ENCODE peak calls at places on chromosome 5, in six cellular contexts. F, H, I, E, W and U are unnamed samples.

GRCh38 chr5:128586848-128587247 is 48.8 kb upstream of the FBN2 start:
- DNase-seq in W (no peak), H (peak; percentile 43), F (no peak), I (no peak), E (no peak), U (no peak)

GRCh38 chr5:176530983-176531901 is 6.0 kb downstream of the RNF44 start:
- DNase-seq in I (no peak), W (no peak), H (peak; percentile 74), E (no peak), F (no peak), U (no peak)

GRCh38 chr5:19625562-19625961 is 362.4 kb downstream of the CDH18 start:
- DNase-seq in W (no peak), H (no peak), I (no peak), E (no peak), F (no peak), U (no peak)

GRCh38 chr5:119537704-119538103 is 85.4 kb downstream of the HSD17B4 start:
- DNase-seq in H (peak; percentile 3), F (peak; percentile 1), E (peak; percentile 13), I (peak; percentile 48), W (no peak), U (peak; percentile 3)

GRCh38 chr5:172491481-172491880 is 37.2 kb upstream of the SH3PXD2B start:
- DNase-seq in I (no peak), W (no peak), E (no peak), F (no peak), H (no peak), U (no peak)

GRCh38 chr5:158538506-158539074 is 561.1 kb downstream of the EBF1 start:
- DNase-seq in W (no peak), F (peak; percentile 5), I (peak; percentile 70), E (no peak), H (no peak), U (no peak)

GRCh38 chr5:126490167-126490937 is 67.1 kb downstream of the GRAMD2B start:
- DNase-seq in W (peak; percentile 26), I (peak; percentile 52), F (no peak), H (no peak), E (no peak), U (no peak)

GRCh38 chr5:51644976-51645375 is 261.7 kb downstream of the ISL1 start:
- DNase-seq in W (no peak), F (no peak), E (no peak), H (no peak), I (no peak), U (no peak)

GRCh38 chr5:1101991-1102713 is 9.7 kb downstream of the SLC12A7 start:
- DNase-seq in F (no peak), H (peak; percentile 18), E (peak; percentile 61), I (peak; percentile 94), W (peak; percentile 80), U (no peak)

GRCh38 chr5:177367981-177368960 is 10.5 kb downstream of the RGS14 start:
- DNase-seq in E (no peak), H (no peak), W (no peak), F (no peak), I (no peak), U (no peak)

GRCh38 chr5:161077895-161078566 is 226.0 kb upstream of the ATP10B start:
- DNase-seq in E (no peak), W (no peak), F (no peak), H (no peak), I (no peak), U (no peak)

GRCh38 chr5:52282647-52283046 is 505.1 kb upstream of the ITGA1 start:
- DNase-seq in F (no peak), H (no peak), E (no peak), I (no peak), W (no peak), U (no peak)

GRCh38 chr5:109844148-109844547 is 154.4 kb downstream of the MAN2A1 start:
- DNase-seq in E (no peak), H (peak; percentile 28), W (no peak), F (no peak), I (no peak), U (no peak)

GRCh38 chr5:65835191-65835590 is 91.2 kb upstream of the ERBIN start:
- DNase-seq in H (peak; percentile 43), F (no peak), W (no peak), E (no peak), I (no peak), U (no peak)

GRCh38 chr5:154194348-154195329 is 4.1 kb downstream of the GALNT10 start:
- DNase-seq in E (no peak), I (peak; percentile 89), H (peak; percentile 73), F (no peak), W (no peak), U (no peak)

GRCh38 chr5:91383956-91384300 is 811 bp upstream of the ARRDC3 start:
- DNase-seq in H (no peak), F (no peak), W (peak; percentile 23), E (no peak), I (peak; percentile 62), U (no peak)

GRCh38 chr5:145244788-145245187 is 590.4 kb downstream of the PRELID2 start:
- DNase-seq in I (no peak), W (no peak), E (no peak), H (peak; percentile 66), F (no peak), U (no peak)

GRCh38 chr5:12322042-12322441 is 417.8 kb upstream of the CTNND2 start:
- DNase-seq in I (peak; percentile 73), H (no peak), W (no peak), F (peak; percentile 33), E (no peak), U (no peak)
- H3K4me3 ChIP-seq in I (no peak overlapping the region), H (no peak overlapping the region), W (no peak overlapping the region), F (no peak overlapping the region), E (no peak overlapping the region), U (no peak overlapping the region)

GRCh38 chr5:140367631-140368013 is 7.6 kb downstream of the SLC4A9 start:
- DNase-seq in F (no peak), W (no peak), E (no peak), I (no peak), H (no peak), U (no peak)
- H2BK120ac ChIP-seq in F (no peak overlapping the region), W (no peak overlapping the region), E (no peak overlapping the region), I (no peak overlapping the region), H (no peak overlapping the region), U (no peak overlapping the region)

GRCh38 chr5:10484774-10485141 is 43.1 kb downstream of the ROPN1L start:
- DNase-seq in W (no peak), I (no peak), F (no peak), H (no peak), E (no peak), U (no peak)

GRCh38 chr5:10488144-10488543 is 46.5 kb downstream of the ROPN1L start:
- DNase-seq in E (no peak), H (no peak), W (no peak), I (peak; percentile 53), F (no peak), U (no peak)

GRCh38 chr5:10485897-10486296 is 44.2 kb downstream of the ROPN1L start:
- DNase-seq in H (no peak), F (no peak), W (no peak), E (no peak), I (no peak), U (no peak)

GRCh38 chr5:10485142-10485795 is 43.6 kb downstream of the ROPN1L start:
- DNase-seq in I (peak; percentile 97), H (peak; percentile 96), F (no peak), E (peak; percentile 80), W (no peak), U (peak; percentile 3)

GRCh38 chr5:10486511-10487344 is 45.0 kb downstream of the ROPN1L start:
- DNase-seq in I (no peak), H (no peak), W (no peak), F (no peak), E (no peak), U (no peak)
- H3K18ac ChIP-seq in I (no peak overlapping the region), H (peak overlapping the region; percentile 9), W (peak overlapping the region; percentile 81), F (no peak overlapping the region), E (no peak overlapping the region), U (no peak overlapping the region)

GRCh38 chr5:133870661-133871060 is 97.8 kb downstream of the C5orf15 start:
- DNase-seq in W (no peak), F (no peak), I (peak; percentile 41), H (peak; percentile 58), E (peak; percentile 31), U (no peak)

GRCh38 chr5:133867851-133868545 is 100.4 kb downstream of the C5orf15 start:
- DNase-seq in F (no peak), I (no peak), W (no peak), H (no peak), E (no peak), U (no peak)

GRCh38 chr5:133867341-133867740 is 101.1 kb downstream of the C5orf15 start:
- DNase-seq in H (no peak), F (no peak), E (no peak), W (no peak), I (no peak), U (no peak)

GRCh38 chr5:133869675-133869978 is 98.8 kb downstream of the C5orf15 start:
- DNase-seq in F (no peak), H (no peak), W (no peak), E (no peak), I (no peak), U (no peak)

DNA sequence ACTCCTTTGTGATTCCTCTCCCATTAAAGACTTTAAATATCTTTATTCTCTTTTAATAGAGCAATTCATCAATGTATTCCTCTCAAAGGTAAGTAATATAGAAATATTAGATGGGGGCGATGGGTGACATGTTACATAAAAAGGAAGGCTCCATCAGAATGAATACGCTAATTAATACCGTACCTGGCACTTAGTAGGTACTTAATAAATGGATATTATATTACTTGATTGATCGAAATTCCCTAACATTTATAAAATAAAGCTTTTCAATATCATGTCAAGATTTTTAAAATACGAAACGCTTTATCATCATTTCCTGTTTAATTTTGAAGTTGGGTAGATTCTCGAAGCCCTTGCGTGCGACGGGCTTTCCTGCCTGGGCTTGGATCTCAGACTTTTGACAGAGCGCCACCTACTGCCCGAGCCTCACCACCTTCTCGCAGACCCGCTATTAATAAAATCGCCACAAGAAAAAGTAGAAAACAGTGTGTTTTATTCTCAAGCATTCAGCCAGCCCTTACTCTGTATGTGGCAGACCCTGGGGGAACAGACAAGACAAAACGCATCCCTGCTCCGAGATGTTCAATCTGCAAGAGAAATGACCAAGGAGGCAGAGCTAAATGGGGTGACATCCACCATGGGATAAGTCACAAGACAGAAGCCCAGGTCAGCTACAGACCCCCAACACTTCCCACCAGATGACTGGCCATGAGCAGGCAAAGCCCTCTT is 99.3 kb downstream of the C5orf15 start:
- DNase-seq in W (peak; percentile 54), H (peak; percentile 73), F (no peak), I (peak; percentile 59), E (peak; percentile 61), U (peak; percentile 53)
- H3K4me3 ChIP-seq in W (no peak overlapping the region), H (no peak overlapping the region), F (no peak overlapping the region), I (no peak overlapping the region), E (no peak overlapping the region), U (no peak overlapping the region)

GRCh38 chr5:167358868-167359492 is 932.5 kb upstream of the WWC1 start:
- DNase-seq in F (no peak), W (no peak), H (no peak), E (no peak), I (peak; percentile 92), U (no peak)
- H2BK120ac ChIP-seq in F (peak overlapping the region; percentile 44), W (no peak overlapping the region), H (no peak overlapping the region), E (no peak overlapping the region), I (no peak overlapping the region), U (no peak overlapping the region)